ENCODE peak calls at places on chromosomes 4 and X, in nine cellular contexts. One of them, this sample, is unnamed.

GRCh38 chr4:182806259-182807252 is 110.6 kb downstream of the DCTD start:
- DNase-seq in psoas muscle: peak; percentile 84
- DNase-seq in endodermal cell: peak; percentile 97
- DNase-seq in Caco-2: peak; percentile 84
- DNase-seq in heart left ventricle: peak; percentile 61
- DNase-seq in left lung: peak; percentile 74
- DNase-seq in brain microvascular endothelial cell: peak; percentile 65
- DNase-seq in astrocyte of the spinal cord: peak; percentile 73
- DNase-seq in kidney epithelial cell: peak; percentile 5
- DNase-seq in this sample: no peak

GRCh38 chr4:172995161-172995560 is 173.4 kb upstream of the GALNT7 start:
- DNase-seq in psoas muscle: no peak
- DNase-seq in endodermal cell: no peak
- DNase-seq in Caco-2: no peak
- DNase-seq in heart left ventricle: no peak
- DNase-seq in left lung: no peak
- DNase-seq in brain microvascular endothelial cell: peak; percentile 46
- DNase-seq in astrocyte of the spinal cord: peak; percentile 64
- DNase-seq in kidney epithelial cell: no peak
- DNase-seq in this sample: no peak

GRCh38 chr4:15600176-15600575 is 55.0 kb downstream of the FBXL5 start:
- DNase-seq in psoas muscle: no peak
- DNase-seq in endodermal cell: no peak
- DNase-seq in Caco-2: no peak
- DNase-seq in heart left ventricle: no peak
- DNase-seq in left lung: no peak
- DNase-seq in brain microvascular endothelial cell: no peak
- DNase-seq in astrocyte of the spinal cord: no peak
- DNase-seq in kidney epithelial cell: no peak
- DNase-seq in this sample: no peak

GRCh38 chrX:104343408-104344129 is 88.8 kb upstream of the ESX1 start:
- DNase-seq in psoas muscle: no peak
- DNase-seq in endodermal cell: peak; percentile 85
- DNase-seq in Caco-2: peak; percentile 71
- DNase-seq in heart left ventricle: peak; percentile 10
- DNase-seq in left lung: no peak
- DNase-seq in brain microvascular endothelial cell: peak; percentile 87
- DNase-seq in astrocyte of the spinal cord: peak; percentile 82
- DNase-seq in kidney epithelial cell: peak; percentile 47
- DNase-seq in this sample: no peak

GRCh38 chr4:38160487-38161207 is 200.4 kb downstream of the PTTG2 start:
- DNase-seq in psoas muscle: no peak
- DNase-seq in endodermal cell: peak; percentile 55
- DNase-seq in Caco-2: peak; percentile 19
- DNase-seq in heart left ventricle: no peak
- DNase-seq in left lung: no peak
- DNase-seq in brain microvascular endothelial cell: peak; percentile 98
- DNase-seq in astrocyte of the spinal cord: peak; percentile 93
- DNase-seq in kidney epithelial cell: peak; percentile 95
- DNase-seq in this sample: peak; percentile 95

GRCh38 chr4:140315970-140316369 is 57.5 kb upstream of the SCOC start:
- DNase-seq in psoas muscle: no peak
- DNase-seq in endodermal cell: peak; percentile 68
- DNase-seq in Caco-2: no peak
- DNase-seq in heart left ventricle: no peak
- DNase-seq in left lung: no peak
- DNase-seq in brain microvascular endothelial cell: no peak
- DNase-seq in astrocyte of the spinal cord: no peak
- DNase-seq in kidney epithelial cell: no peak
- DNase-seq in this sample: no peak

GRCh38 chrX:132023117-132023895 is at the start of gene STK26:
- DNase-seq in psoas muscle: peak; percentile 77
- DNase-seq in endodermal cell: peak; percentile 90
- DNase-seq in Caco-2: peak; percentile 86
- DNase-seq in heart left ventricle: peak; percentile 48
- DNase-seq in left lung: peak; percentile 77
- DNase-seq in brain microvascular endothelial cell: peak; percentile 53
- DNase-seq in astrocyte of the spinal cord: peak; percentile 44
- DNase-seq in kidney epithelial cell: peak; percentile 4
- DNase-seq in this sample: no peak

GRCh38 chrX:135185795-135186443 is 14.7 kb upstream of the CT55 start:
- DNase-seq in psoas muscle: no peak
- DNase-seq in endodermal cell: peak; percentile 70
- DNase-seq in Caco-2: peak; percentile 48
- DNase-seq in heart left ventricle: peak; percentile 8
- DNase-seq in left lung: no peak
- DNase-seq in brain microvascular endothelial cell: peak; percentile 48
- DNase-seq in astrocyte of the spinal cord: peak; percentile 33
- DNase-seq in kidney epithelial cell: no peak
- DNase-seq in this sample: peak; percentile 4

GRCh38 chrX:72020788-72021187 is 110.1 kb downstream of the NHSL2 start:
- DNase-seq in psoas muscle: no peak
- DNase-seq in endodermal cell: peak; percentile 20
- DNase-seq in Caco-2: no peak
- DNase-seq in heart left ventricle: no peak
- DNase-seq in left lung: no peak
- DNase-seq in brain microvascular endothelial cell: no peak
- DNase-seq in astrocyte of the spinal cord: no peak
- DNase-seq in kidney epithelial cell: no peak
- DNase-seq in this sample: no peak

GRCh38 chrX:22952011-22952410 is 47.7 kb upstream of the DDX53 start:
- DNase-seq in psoas muscle: no peak
- DNase-seq in endodermal cell: peak; percentile 58
- DNase-seq in Caco-2: no peak
- DNase-seq in heart left ventricle: no peak
- DNase-seq in left lung: no peak
- DNase-seq in brain microvascular endothelial cell: peak; percentile 59
- DNase-seq in astrocyte of the spinal cord: peak; percentile 54
- DNase-seq in kidney epithelial cell: peak; percentile 2
- DNase-seq in this sample: no peak

GRCh38 chrX:50813843-50814661 is at the start of gene SHROOM4:
- DNase-seq in psoas muscle: peak; percentile 48
- DNase-seq in endodermal cell: peak; percentile 82
- DNase-seq in Caco-2: no peak
- DNase-seq in heart left ventricle: peak; percentile 58
- DNase-seq in left lung: peak; percentile 61
- DNase-seq in brain microvascular endothelial cell: peak; percentile 39
- DNase-seq in astrocyte of the spinal cord: peak; percentile 72
- DNase-seq in kidney epithelial cell: peak; percentile 25
- DNase-seq in this sample: no peak

GRCh38 chr4:147284935-147285334 is 196.0 kb upstream of the EDNRA start:
- DNase-seq in psoas muscle: no peak
- DNase-seq in endodermal cell: no peak
- DNase-seq in Caco-2: no peak
- DNase-seq in heart left ventricle: no peak
- DNase-seq in left lung: no peak
- DNase-seq in brain microvascular endothelial cell: no peak
- DNase-seq in astrocyte of the spinal cord: no peak
- DNase-seq in kidney epithelial cell: no peak
- DNase-seq in this sample: no peak

GRCh38 chr4:145643295-145643694 is 24.1 kb downstream of the MMAA start:
- DNase-seq in psoas muscle: no peak
- DNase-seq in endodermal cell: no peak
- DNase-seq in Caco-2: no peak
- DNase-seq in heart left ventricle: no peak
- DNase-seq in left lung: no peak
- DNase-seq in brain microvascular endothelial cell: no peak
- DNase-seq in astrocyte of the spinal cord: no peak
- DNase-seq in kidney epithelial cell: no peak
- DNase-seq in this sample: no peak

GRCh38 chr4:42352049-42352448 is 45.2 kb upstream of the SHISA3 start:
- DNase-seq in psoas muscle: no peak
- DNase-seq in endodermal cell: no peak
- DNase-seq in Caco-2: no peak
- DNase-seq in heart left ventricle: no peak
- DNase-seq in left lung: no peak
- DNase-seq in brain microvascular endothelial cell: no peak
- DNase-seq in astrocyte of the spinal cord: no peak
- DNase-seq in kidney epithelial cell: no peak
- DNase-seq in this sample: no peak

GRCh38 chr4:1207157-1207470 is 34.7 kb upstream of the SPON2 start:
- DNase-seq in psoas muscle: peak; percentile 35
- DNase-seq in endodermal cell: no peak
- DNase-seq in Caco-2: no peak
- DNase-seq in heart left ventricle: no peak
- DNase-seq in left lung: no peak
- DNase-seq in brain microvascular endothelial cell: no peak
- DNase-seq in astrocyte of the spinal cord: no peak
- DNase-seq in kidney epithelial cell: no peak
- DNase-seq in this sample: no peak
- H3K4me3 ChIP-seq in psoas muscle: no peak overlapping the region
- H3K4me3 ChIP-seq in endodermal cell: no peak overlapping the region
- H3K4me3 ChIP-seq in Caco-2: no peak overlapping the region
- H3K4me3 ChIP-seq in heart left ventricle: no peak overlapping the region
- H3K4me3 ChIP-seq in left lung: no peak overlapping the region
- H3K4me3 ChIP-seq in brain microvascular endothelial cell: no peak overlapping the region
- H3K4me3 ChIP-seq in astrocyte of the spinal cord: no peak overlapping the region
- H3K4me3 ChIP-seq in kidney epithelial cell: no peak overlapping the region
- H3K4me3 ChIP-seq in this sample: no peak overlapping the region

DNA sequence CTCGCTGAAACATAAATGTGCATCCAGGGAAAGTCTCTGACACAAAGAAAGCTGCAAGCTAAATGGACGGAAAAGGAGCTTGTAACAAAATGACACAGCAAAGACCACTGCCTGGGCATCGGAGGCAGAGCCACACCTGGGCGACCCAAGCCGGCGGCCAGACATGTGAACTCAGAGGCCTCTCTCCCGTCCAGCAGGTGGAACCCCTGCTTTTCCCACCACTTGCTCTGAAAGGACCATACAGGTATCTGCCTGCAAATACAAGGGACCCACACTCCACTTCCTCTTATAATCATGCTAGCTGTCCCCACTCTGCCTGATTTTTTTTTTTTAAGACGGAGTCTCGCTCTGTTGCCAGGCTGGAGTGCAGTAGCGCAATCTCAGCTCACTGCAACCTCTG is 12.0 kb downstream of the CPLX1 start:
- DNase-seq in psoas muscle: no peak
- DNase-seq in endodermal cell: peak; percentile 73
- DNase-seq in Caco-2: peak; percentile 47
- DNase-seq in heart left ventricle: no peak
- DNase-seq in left lung: no peak
- DNase-seq in brain microvascular endothelial cell: no peak
- DNase-seq in astrocyte of the spinal cord: no peak
- DNase-seq in kidney epithelial cell: no peak
- DNase-seq in this sample: no peak
- TF ChIP-seq CTCF in psoas muscle: no peak
- TF ChIP-seq CTCF in endodermal cell: peak; percentile 63
- TF ChIP-seq CTCF in Caco-2: peak; percentile 50
- TF ChIP-seq CTCF in heart left ventricle: no peak
- TF ChIP-seq CTCF in left lung: no peak
- TF ChIP-seq CTCF in brain microvascular endothelial cell: peak; percentile 2
- TF ChIP-seq CTCF in astrocyte of the spinal cord: no peak
- TF ChIP-seq CTCF in kidney epithelial cell: no peak
- TF ChIP-seq CTCF in this sample: no peak

GRCh38 chr4:1862961-1863296 is 7.0 kb upstream of the LETM1 start:
- DNase-seq in psoas muscle: no peak
- DNase-seq in endodermal cell: no peak
- DNase-seq in Caco-2: no peak
- DNase-seq in heart left ventricle: no peak
- DNase-seq in left lung: no peak
- DNase-seq in brain microvascular endothelial cell: no peak
- DNase-seq in astrocyte of the spinal cord: no peak
- DNase-seq in kidney epithelial cell: no peak
- DNase-seq in this sample: no peak

GRCh38 chr4:1863297-1864033 is 7.5 kb upstream of the LETM1 start:
- DNase-seq in psoas muscle: no peak
- DNase-seq in endodermal cell: no peak
- DNase-seq in Caco-2: no peak
- DNase-seq in heart left ventricle: no peak
- DNase-seq in left lung: no peak
- DNase-seq in brain microvascular endothelial cell: no peak
- DNase-seq in astrocyte of the spinal cord: no peak
- DNase-seq in kidney epithelial cell: no peak
- DNase-seq in this sample: no peak

GRCh38 chr4:1864076-1865008 is 6.9 kb upstream of the NSD2 start:
- DNase-seq in psoas muscle: no peak
- DNase-seq in endodermal cell: no peak
- DNase-seq in Caco-2: peak; percentile 53
- DNase-seq in heart left ventricle: no peak
- DNase-seq in left lung: no peak
- DNase-seq in brain microvascular endothelial cell: no peak
- DNase-seq in astrocyte of the spinal cord: no peak
- DNase-seq in kidney epithelial cell: no peak
- DNase-seq in this sample: no peak

GRCh38 chr4:1859389-1859753 is 3.4 kb upstream of the LETM1 start:
- DNase-seq in psoas muscle: no peak
- DNase-seq in endodermal cell: no peak
- DNase-seq in Caco-2: no peak
- DNase-seq in heart left ventricle: no peak
- DNase-seq in left lung: no peak
- DNase-seq in brain microvascular endothelial cell: no peak
- DNase-seq in astrocyte of the spinal cord: no peak
- DNase-seq in kidney epithelial cell: no peak
- DNase-seq in this sample: no peak

DNA sequence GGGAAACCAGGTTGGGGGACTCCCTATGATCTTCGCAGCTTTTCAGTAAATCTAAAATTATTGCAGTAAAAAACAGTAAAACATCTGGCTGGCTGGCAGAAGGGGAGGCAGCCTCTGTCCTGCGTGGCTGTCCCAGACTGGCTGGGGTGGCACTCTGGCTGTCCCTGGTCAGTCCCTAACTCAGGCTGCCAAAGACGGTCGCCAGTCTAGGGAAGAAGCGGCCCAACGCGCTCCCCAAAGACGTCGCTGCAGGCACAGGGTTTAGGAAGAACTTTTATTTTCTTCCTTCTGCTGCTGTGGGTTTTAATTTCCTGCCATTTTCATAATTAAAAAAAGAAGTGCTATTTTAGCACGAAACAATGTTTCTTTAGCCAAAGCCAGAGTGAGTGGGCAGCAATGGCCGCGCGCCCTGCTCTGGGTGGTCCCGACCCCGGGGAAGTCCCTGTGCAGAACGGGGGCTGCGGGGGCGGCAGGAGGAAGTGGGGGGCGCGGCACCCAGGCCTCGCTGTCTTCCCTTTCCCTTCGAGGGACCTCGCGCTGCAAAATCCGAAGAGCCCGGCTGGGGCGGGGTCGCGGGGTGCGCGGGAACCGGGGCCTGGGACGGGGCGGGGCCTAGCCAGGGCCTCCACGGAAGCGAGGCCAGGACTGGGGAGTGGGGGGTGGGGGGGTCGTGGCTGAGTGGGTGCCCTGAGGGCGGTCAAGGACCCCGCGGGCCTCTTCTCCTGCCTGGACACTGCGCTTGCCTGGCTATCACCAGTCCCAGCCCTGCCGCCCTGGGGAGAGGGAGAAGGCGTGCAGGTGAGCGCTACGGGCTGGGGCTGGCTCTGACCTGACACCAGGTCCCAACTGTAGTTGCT is 6.3 kb upstream of the LETM1 start:
- DNase-seq in psoas muscle: no peak
- DNase-seq in endodermal cell: peak; percentile 67
- DNase-seq in Caco-2: no peak
- DNase-seq in heart left ventricle: no peak
- DNase-seq in left lung: no peak
- DNase-seq in brain microvascular endothelial cell: no peak
- DNase-seq in astrocyte of the spinal cord: no peak
- DNase-seq in kidney epithelial cell: no peak
- DNase-seq in this sample: no peak
- H3K4me3 ChIP-seq in psoas muscle: no peak overlapping the region
- H3K4me3 ChIP-seq in endodermal cell: no peak overlapping the region
- H3K4me3 ChIP-seq in Caco-2: no peak overlapping the region
- H3K4me3 ChIP-seq in heart left ventricle: peak overlapping the region; percentile 43
- H3K4me3 ChIP-seq in left lung: peak overlapping the region; percentile 9
- H3K4me3 ChIP-seq in brain microvascular endothelial cell: peak overlapping the region; percentile 29
- H3K4me3 ChIP-seq in astrocyte of the spinal cord: no peak overlapping the region
- H3K4me3 ChIP-seq in kidney epithelial cell: no peak overlapping the region
- H3K4me3 ChIP-seq in this sample: peak overlapping the region; percentile 15

GRCh38 chrX:107776649-107777535 is 641 bp upstream of the NCBP2L start:
- DNase-seq in psoas muscle: peak; percentile 76
- DNase-seq in endodermal cell: peak; percentile 96
- DNase-seq in Caco-2: peak; percentile 71
- DNase-seq in heart left ventricle: peak; percentile 76
- DNase-seq in left lung: peak; percentile 81
- DNase-seq in brain microvascular endothelial cell: peak; percentile 88
- DNase-seq in astrocyte of the spinal cord: peak; percentile 89
- DNase-seq in kidney epithelial cell: peak; percentile 44
- DNase-seq in this sample: peak; percentile 57
- TF ChIP-seq CTCF in psoas muscle: peak; percentile 81
- TF ChIP-seq CTCF in endodermal cell: peak; percentile 91
- TF ChIP-seq CTCF in Caco-2: peak; percentile 60
- TF ChIP-seq CTCF in heart left ventricle: peak; percentile 75
- TF ChIP-seq CTCF in left lung: peak; percentile 56
- TF ChIP-seq CTCF in brain microvascular endothelial cell: peak; percentile 77
- TF ChIP-seq CTCF in astrocyte of the spinal cord: peak; percentile 68
- TF ChIP-seq CTCF in kidney epithelial cell: peak; percentile 50
- TF ChIP-seq CTCF in this sample: peak; percentile 50